ENCODE peak calls at places on chromosomes 5 and 9, in six cellular contexts. One of them, this sample, is unnamed.

GRCh38 chr9:71683598-71684235 is 84.6 kb downstream of the CEMIP2 start:
- DNase-seq in naive B cell: no peak
- DNase-seq in fibroblast of pulmonary artery: peak
- DNase-seq in endothelial cell: no peak
- DNase-seq in stimulated activated CD4-positive, alpha-beta T cell treated with anti-CD3 and anti-CD28 coated beads, TNF-alpha, amount 100 ng/mL, for 4 hours: no peak
- DNase-seq in dermis blood vessel endothelial cell: peak
- DNase-seq in this sample: peak

GRCh38 chr9:132114102-132114707 is 34.5 kb upstream of the MED27 start:
- DNase-seq in naive B cell: no peak
- DNase-seq in fibroblast of pulmonary artery: peak
- DNase-seq in endothelial cell: peak
- DNase-seq in stimulated activated CD4-positive, alpha-beta T cell treated with anti-CD3 and anti-CD28 coated beads, TNF-alpha, amount 100 ng/mL, for 4 hours: no peak
- DNase-seq in dermis blood vessel endothelial cell: peak
- DNase-seq in this sample: peak

GRCh38 chr9:124020520-124021384 is 9.2 kb downstream of the LHX2 start:
- DNase-seq in naive B cell: no peak
- DNase-seq in fibroblast of pulmonary artery: no peak
- DNase-seq in endothelial cell: no peak
- DNase-seq in stimulated activated CD4-positive, alpha-beta T cell treated with anti-CD3 and anti-CD28 coated beads, TNF-alpha, amount 100 ng/mL, for 4 hours: no peak
- DNase-seq in dermis blood vessel endothelial cell: no peak
- DNase-seq in this sample: no peak

GRCh38 chr9:119701651-119702050 is 332.4 kb upstream of the BRINP1 start:
- DNase-seq in naive B cell: no peak
- DNase-seq in fibroblast of pulmonary artery: no peak
- DNase-seq in endothelial cell: no peak
- DNase-seq in stimulated activated CD4-positive, alpha-beta T cell treated with anti-CD3 and anti-CD28 coated beads, TNF-alpha, amount 100 ng/mL, for 4 hours: no peak
- DNase-seq in dermis blood vessel endothelial cell: no peak
- DNase-seq in this sample: no peak

GRCh38 chr5:168877132-168877895 is 298.1 kb upstream of the PANK3 start:
- DNase-seq in naive B cell: no peak
- DNase-seq in fibroblast of pulmonary artery: no peak
- DNase-seq in endothelial cell: peak
- DNase-seq in stimulated activated CD4-positive, alpha-beta T cell treated with anti-CD3 and anti-CD28 coated beads, TNF-alpha, amount 100 ng/mL, for 4 hours: no peak
- DNase-seq in dermis blood vessel endothelial cell: no peak
- DNase-seq in this sample: no peak

GRCh38 chr5:56155992-56156584 is 77.0 kb downstream of the ANKRD55 start:
- DNase-seq in naive B cell: peak
- DNase-seq in fibroblast of pulmonary artery: no peak
- DNase-seq in endothelial cell: no peak
- DNase-seq in stimulated activated CD4-positive, alpha-beta T cell treated with anti-CD3 and anti-CD28 coated beads, TNF-alpha, amount 100 ng/mL, for 4 hours: no peak
- DNase-seq in dermis blood vessel endothelial cell: no peak
- DNase-seq in this sample: no peak

GRCh38 chr5:154714271-154714986 is 40.7 kb upstream of the LARP1 start:
- DNase-seq in naive B cell: peak
- DNase-seq in fibroblast of pulmonary artery: peak
- DNase-seq in endothelial cell: no peak
- DNase-seq in stimulated activated CD4-positive, alpha-beta T cell treated with anti-CD3 and anti-CD28 coated beads, TNF-alpha, amount 100 ng/mL, for 4 hours: no peak
- DNase-seq in dermis blood vessel endothelial cell: peak
- DNase-seq in this sample: peak

GRCh38 chr5:151251001-151251551 is 1.9 kb upstream of the GM2A start:
- DNase-seq in naive B cell: no peak
- DNase-seq in fibroblast of pulmonary artery: no peak
- DNase-seq in endothelial cell: no peak
- DNase-seq in stimulated activated CD4-positive, alpha-beta T cell treated with anti-CD3 and anti-CD28 coated beads, TNF-alpha, amount 100 ng/mL, for 4 hours: peak
- DNase-seq in dermis blood vessel endothelial cell: no peak
- DNase-seq in this sample: no peak

GRCh38 chr9:131469369-131469768 is 33.3 kb upstream of the POMT1 start:
- DNase-seq in naive B cell: no peak
- DNase-seq in fibroblast of pulmonary artery: no peak
- DNase-seq in endothelial cell: no peak
- DNase-seq in stimulated activated CD4-positive, alpha-beta T cell treated with anti-CD3 and anti-CD28 coated beads, TNF-alpha, amount 100 ng/mL, for 4 hours: no peak
- DNase-seq in dermis blood vessel endothelial cell: no peak
- DNase-seq in this sample: no peak

GRCh38 chr5:7392401-7393024 is 3.4 kb upstream of the ADCY2 start:
- DNase-seq in naive B cell: no peak
- DNase-seq in fibroblast of pulmonary artery: peak
- DNase-seq in endothelial cell: peak
- DNase-seq in stimulated activated CD4-positive, alpha-beta T cell treated with anti-CD3 and anti-CD28 coated beads, TNF-alpha, amount 100 ng/mL, for 4 hours: no peak
- DNase-seq in dermis blood vessel endothelial cell: no peak
- DNase-seq in this sample: peak

GRCh38 chr9:130313103-130313858 is 47.7 kb downstream of the HMCN2 start:
- DNase-seq in naive B cell: no peak
- DNase-seq in fibroblast of pulmonary artery: no peak
- DNase-seq in endothelial cell: no peak
- DNase-seq in stimulated activated CD4-positive, alpha-beta T cell treated with anti-CD3 and anti-CD28 coated beads, TNF-alpha, amount 100 ng/mL, for 4 hours: no peak
- DNase-seq in dermis blood vessel endothelial cell: peak
- DNase-seq in this sample: no peak

GRCh38 chr5:39586185-39586584 is 161.4 kb upstream of the DAB2 start:
- DNase-seq in naive B cell: no peak
- DNase-seq in fibroblast of pulmonary artery: no peak
- DNase-seq in endothelial cell: no peak
- DNase-seq in stimulated activated CD4-positive, alpha-beta T cell treated with anti-CD3 and anti-CD28 coated beads, TNF-alpha, amount 100 ng/mL, for 4 hours: no peak
- DNase-seq in dermis blood vessel endothelial cell: no peak
- DNase-seq in this sample: no peak

GRCh38 chr5:176837707-176838115 is 27.4 kb downstream of the UNC5A start:
- DNase-seq in naive B cell: peak
- DNase-seq in fibroblast of pulmonary artery: peak
- DNase-seq in endothelial cell: peak
- DNase-seq in stimulated activated CD4-positive, alpha-beta T cell treated with anti-CD3 and anti-CD28 coated beads, TNF-alpha, amount 100 ng/mL, for 4 hours: peak
- DNase-seq in dermis blood vessel endothelial cell: peak
- DNase-seq in this sample: peak

GRCh38 chr5:134103998-134104612 is 10.4 kb upstream of the TCF7 start:
- DNase-seq in naive B cell: no peak
- DNase-seq in fibroblast of pulmonary artery: no peak
- DNase-seq in endothelial cell: no peak
- DNase-seq in stimulated activated CD4-positive, alpha-beta T cell treated with anti-CD3 and anti-CD28 coated beads, TNF-alpha, amount 100 ng/mL, for 4 hours: no peak
- DNase-seq in dermis blood vessel endothelial cell: no peak
- DNase-seq in this sample: no peak

GRCh38 chr5:52638732-52639131 is 149.0 kb upstream of the ITGA1 start:
- DNase-seq in naive B cell: no peak
- DNase-seq in fibroblast of pulmonary artery: no peak
- DNase-seq in endothelial cell: no peak
- DNase-seq in stimulated activated CD4-positive, alpha-beta T cell treated with anti-CD3 and anti-CD28 coated beads, TNF-alpha, amount 100 ng/mL, for 4 hours: no peak
- DNase-seq in dermis blood vessel endothelial cell: no peak
- DNase-seq in this sample: no peak

GRCh38 chr5:97425511-97425910 is 242.5 kb upstream of the RIOK2 start:
- DNase-seq in naive B cell: no peak
- DNase-seq in fibroblast of pulmonary artery: peak
- DNase-seq in endothelial cell: peak
- DNase-seq in stimulated activated CD4-positive, alpha-beta T cell treated with anti-CD3 and anti-CD28 coated beads, TNF-alpha, amount 100 ng/mL, for 4 hours: no peak
- DNase-seq in dermis blood vessel endothelial cell: peak
- DNase-seq in this sample: peak

GRCh38 chr5:138033275-138033808 is 463 bp upstream of the FAM13B start:
- DNase-seq in naive B cell: no peak
- DNase-seq in fibroblast of pulmonary artery: no peak
- DNase-seq in endothelial cell: peak
- DNase-seq in stimulated activated CD4-positive, alpha-beta T cell treated with anti-CD3 and anti-CD28 coated beads, TNF-alpha, amount 100 ng/mL, for 4 hours: no peak
- DNase-seq in dermis blood vessel endothelial cell: peak
- DNase-seq in this sample: no peak

GRCh38 chr5:14457475-14457874 is 124.1 kb upstream of the OTULINL start:
- DNase-seq in naive B cell: no peak
- DNase-seq in fibroblast of pulmonary artery: no peak
- DNase-seq in endothelial cell: no peak
- DNase-seq in stimulated activated CD4-positive, alpha-beta T cell treated with anti-CD3 and anti-CD28 coated beads, TNF-alpha, amount 100 ng/mL, for 4 hours: no peak
- DNase-seq in dermis blood vessel endothelial cell: no peak
- DNase-seq in this sample: peak

GRCh38 chr5:137826067-137826466 is 41.6 kb upstream of the MYOT start:
- DNase-seq in naive B cell: no peak
- DNase-seq in fibroblast of pulmonary artery: no peak
- DNase-seq in endothelial cell: no peak
- DNase-seq in stimulated activated CD4-positive, alpha-beta T cell treated with anti-CD3 and anti-CD28 coated beads, TNF-alpha, amount 100 ng/mL, for 4 hours: no peak
- DNase-seq in dermis blood vessel endothelial cell: no peak
- DNase-seq in this sample: no peak